ENCODE peak calls at places on chromosomes 16 and 17, in seven cellular contexts. One of them, this sample, is unnamed.

GRCh38 chr16:89319883-89320716 is 102.6 kb downstream of the ZNF778 start:
- DNase-seq in CD8-positive, alpha-beta memory T cell: no peak
- DNase-seq in midbrain: no peak
- DNase-seq in activated CD4-positive, alpha-beta T cell treated with anti-CD3 and anti-CD28 coated beads for 48 hours: peak; percentile 74
- DNase-seq in fibroblast of the aortic adventitia: peak; percentile 87
- DNase-seq in T47D: peak; percentile 68
- DNase-seq in activated CD8-positive, alpha-beta T cell treated with anti-CD3 and anti-CD28 coated beads, Interleukin-2, amount 10 ng/mL, durations not matched to agents 7 days and 5 days: peak; percentile 49
- DNase-seq in this sample: peak; percentile 84

GRCh38 chr16:19840524-19841110 is 44.0 kb downstream of the GPRC5B start:
- DNase-seq in T47D: no peak
- DNase-seq in CD8-positive, alpha-beta memory T cell: no peak
- DNase-seq in midbrain: no peak
- DNase-seq in fibroblast of the aortic adventitia: no peak
- DNase-seq in activated CD4-positive, alpha-beta T cell treated with anti-CD3 and anti-CD28 coated beads for 48 hours: no peak
- DNase-seq in activated CD8-positive, alpha-beta T cell treated with anti-CD3 and anti-CD28 coated beads, Interleukin-2, amount 10 ng/mL, durations not matched to agents 7 days and 5 days: no peak
- DNase-seq in this sample: no peak

GRCh38 chr17:41619162-41619933 is 5.0 kb downstream of the KRT17 start:
- DNase-seq in fibroblast of the aortic adventitia: no peak
- DNase-seq in T47D: no peak
- DNase-seq in midbrain: no peak
- DNase-seq in activated CD4-positive, alpha-beta T cell treated with anti-CD3 and anti-CD28 coated beads for 48 hours: no peak
- DNase-seq in activated CD8-positive, alpha-beta T cell treated with anti-CD3 and anti-CD28 coated beads, Interleukin-2, amount 10 ng/mL, durations not matched to agents 7 days and 5 days: no peak
- DNase-seq in CD8-positive, alpha-beta memory T cell: no peak
- DNase-seq in this sample: no peak

GRCh38 chr17:77107506-77108433 is 33.0 kb upstream of the SEC14L1 start:
- DNase-seq in activated CD4-positive, alpha-beta T cell treated with anti-CD3 and anti-CD28 coated beads for 48 hours: peak; percentile 53
- DNase-seq in midbrain: no peak
- DNase-seq in T47D: no peak
- DNase-seq in activated CD8-positive, alpha-beta T cell treated with anti-CD3 and anti-CD28 coated beads, Interleukin-2, amount 10 ng/mL, durations not matched to agents 7 days and 5 days: peak; percentile 53
- DNase-seq in CD8-positive, alpha-beta memory T cell: peak; percentile 73
- DNase-seq in fibroblast of the aortic adventitia: no peak
- DNase-seq in this sample: no peak

GRCh38 chr16:11418506-11418905 is 73.2 kb downstream of the RMI2 start:
- DNase-seq in midbrain: no peak
- DNase-seq in fibroblast of the aortic adventitia: peak; percentile 19
- DNase-seq in T47D: no peak
- DNase-seq in CD8-positive, alpha-beta memory T cell: no peak
- DNase-seq in activated CD4-positive, alpha-beta T cell treated with anti-CD3 and anti-CD28 coated beads for 48 hours: no peak
- DNase-seq in activated CD8-positive, alpha-beta T cell treated with anti-CD3 and anti-CD28 coated beads, Interleukin-2, amount 10 ng/mL, durations not matched to agents 7 days and 5 days: no peak
- DNase-seq in this sample: no peak

GRCh38 chr16:67104061-67104460 is 5.7 kb upstream of the PHAF1 start:
- DNase-seq in activated CD4-positive, alpha-beta T cell treated with anti-CD3 and anti-CD28 coated beads for 48 hours: no peak
- DNase-seq in fibroblast of the aortic adventitia: peak; percentile 33
- DNase-seq in activated CD8-positive, alpha-beta T cell treated with anti-CD3 and anti-CD28 coated beads, Interleukin-2, amount 10 ng/mL, durations not matched to agents 7 days and 5 days: no peak
- DNase-seq in midbrain: no peak
- DNase-seq in T47D: peak; percentile 71
- DNase-seq in CD8-positive, alpha-beta memory T cell: no peak
- DNase-seq in this sample: peak; percentile 50

GRCh38 chr17:81308161-81308560 is 13.1 kb upstream of the SLC38A10 start:
- DNase-seq in CD8-positive, alpha-beta memory T cell: no peak
- DNase-seq in midbrain: no peak
- DNase-seq in T47D: no peak
- DNase-seq in activated CD8-positive, alpha-beta T cell treated with anti-CD3 and anti-CD28 coated beads, Interleukin-2, amount 10 ng/mL, durations not matched to agents 7 days and 5 days: no peak
- DNase-seq in activated CD4-positive, alpha-beta T cell treated with anti-CD3 and anti-CD28 coated beads for 48 hours: no peak
- DNase-seq in fibroblast of the aortic adventitia: no peak
- DNase-seq in this sample: no peak

GRCh38 chr17:13953871-13954270 is 115.4 kb upstream of the COX10 start:
- DNase-seq in T47D: no peak
- DNase-seq in CD8-positive, alpha-beta memory T cell: no peak
- DNase-seq in activated CD8-positive, alpha-beta T cell treated with anti-CD3 and anti-CD28 coated beads, Interleukin-2, amount 10 ng/mL, durations not matched to agents 7 days and 5 days: no peak
- DNase-seq in fibroblast of the aortic adventitia: peak; percentile 33
- DNase-seq in activated CD4-positive, alpha-beta T cell treated with anti-CD3 and anti-CD28 coated beads for 48 hours: no peak
- DNase-seq in midbrain: no peak
- DNase-seq in this sample: peak; percentile 35

GRCh38 chr16:12119562-12119961 is 143.0 kb downstream of the SNX29 start:
- DNase-seq in T47D: no peak
- DNase-seq in activated CD4-positive, alpha-beta T cell treated with anti-CD3 and anti-CD28 coated beads for 48 hours: no peak
- DNase-seq in CD8-positive, alpha-beta memory T cell: no peak
- DNase-seq in midbrain: no peak
- DNase-seq in fibroblast of the aortic adventitia: peak; percentile 47
- DNase-seq in activated CD8-positive, alpha-beta T cell treated with anti-CD3 and anti-CD28 coated beads, Interleukin-2, amount 10 ng/mL, durations not matched to agents 7 days and 5 days: no peak
- DNase-seq in this sample: no peak

GRCh38 chr16:78973041-78973440 is 627.5 kb downstream of the MAF start:
- DNase-seq in midbrain: no peak
- DNase-seq in activated CD4-positive, alpha-beta T cell treated with anti-CD3 and anti-CD28 coated beads for 48 hours: no peak
- DNase-seq in fibroblast of the aortic adventitia: no peak
- DNase-seq in CD8-positive, alpha-beta memory T cell: no peak
- DNase-seq in activated CD8-positive, alpha-beta T cell treated with anti-CD3 and anti-CD28 coated beads, Interleukin-2, amount 10 ng/mL, durations not matched to agents 7 days and 5 days: no peak
- DNase-seq in T47D: no peak
- DNase-seq in this sample: no peak

GRCh38 chr16:81175325-81175891 is 63.1 kb upstream of the BCO1 start:
- DNase-seq in T47D: no peak
- DNase-seq in CD8-positive, alpha-beta memory T cell: no peak
- DNase-seq in activated CD8-positive, alpha-beta T cell treated with anti-CD3 and anti-CD28 coated beads, Interleukin-2, amount 10 ng/mL, durations not matched to agents 7 days and 5 days: no peak
- DNase-seq in activated CD4-positive, alpha-beta T cell treated with anti-CD3 and anti-CD28 coated beads for 48 hours: no peak
- DNase-seq in fibroblast of the aortic adventitia: peak; percentile 70
- DNase-seq in midbrain: no peak
- DNase-seq in this sample: peak; percentile 33

GRCh38 chr17:41672153-41672552 is 16.5 kb upstream of the EIF1 start:
- DNase-seq in activated CD8-positive, alpha-beta T cell treated with anti-CD3 and anti-CD28 coated beads, Interleukin-2, amount 10 ng/mL, durations not matched to agents 7 days and 5 days: no peak
- DNase-seq in fibroblast of the aortic adventitia: no peak
- DNase-seq in activated CD4-positive, alpha-beta T cell treated with anti-CD3 and anti-CD28 coated beads for 48 hours: no peak
- DNase-seq in CD8-positive, alpha-beta memory T cell: no peak
- DNase-seq in midbrain: no peak
- DNase-seq in T47D: no peak
- DNase-seq in this sample: no peak

GRCh38 chr16:2471653-2472487 is 773 bp downstream of the NTN3 start:
- DNase-seq in T47D: no peak
- DNase-seq in activated CD8-positive, alpha-beta T cell treated with anti-CD3 and anti-CD28 coated beads, Interleukin-2, amount 10 ng/mL, durations not matched to agents 7 days and 5 days: no peak
- DNase-seq in CD8-positive, alpha-beta memory T cell: no peak
- DNase-seq in midbrain: peak; percentile 22
- DNase-seq in fibroblast of the aortic adventitia: no peak
- DNase-seq in activated CD4-positive, alpha-beta T cell treated with anti-CD3 and anti-CD28 coated beads for 48 hours: no peak
- DNase-seq in this sample: no peak

GRCh38 chr16:7025616-7026190 is 306.9 kb upstream of the RBFOX1 start:
- DNase-seq in midbrain: peak; percentile 68
- DNase-seq in T47D: peak; percentile 69
- DNase-seq in activated CD4-positive, alpha-beta T cell treated with anti-CD3 and anti-CD28 coated beads for 48 hours: peak; percentile 63
- DNase-seq in fibroblast of the aortic adventitia: no peak
- DNase-seq in activated CD8-positive, alpha-beta T cell treated with anti-CD3 and anti-CD28 coated beads, Interleukin-2, amount 10 ng/mL, durations not matched to agents 7 days and 5 days: peak; percentile 48
- DNase-seq in CD8-positive, alpha-beta memory T cell: no peak
- DNase-seq in this sample: no peak

GRCh38 chr16:25692734-25693508 is 1.2 kb downstream of the HS3ST4 start:
- DNase-seq in T47D: no peak
- DNase-seq in activated CD8-positive, alpha-beta T cell treated with anti-CD3 and anti-CD28 coated beads, Interleukin-2, amount 10 ng/mL, durations not matched to agents 7 days and 5 days: no peak
- DNase-seq in activated CD4-positive, alpha-beta T cell treated with anti-CD3 and anti-CD28 coated beads for 48 hours: no peak
- DNase-seq in fibroblast of the aortic adventitia: no peak
- DNase-seq in midbrain: no peak
- DNase-seq in CD8-positive, alpha-beta memory T cell: no peak
- DNase-seq in this sample: no peak

GRCh38 chr16:77539336-77539735 is 104.5 kb upstream of the ADAMTS18 start:
- DNase-seq in T47D: no peak
- DNase-seq in CD8-positive, alpha-beta memory T cell: no peak
- DNase-seq in fibroblast of the aortic adventitia: peak; percentile 42
- DNase-seq in activated CD4-positive, alpha-beta T cell treated with anti-CD3 and anti-CD28 coated beads for 48 hours: no peak
- DNase-seq in midbrain: no peak
- DNase-seq in activated CD8-positive, alpha-beta T cell treated with anti-CD3 and anti-CD28 coated beads, Interleukin-2, amount 10 ng/mL, durations not matched to agents 7 days and 5 days: no peak
- DNase-seq in this sample: no peak

GRCh38 chr16:68752602-68753001 is 15.5 kb downstream of the CDH1 start:
- DNase-seq in activated CD4-positive, alpha-beta T cell treated with anti-CD3 and anti-CD28 coated beads for 48 hours: peak; percentile 76
- DNase-seq in T47D: no peak
- DNase-seq in CD8-positive, alpha-beta memory T cell: peak; percentile 60
- DNase-seq in fibroblast of the aortic adventitia: no peak
- DNase-seq in midbrain: no peak
- DNase-seq in activated CD8-positive, alpha-beta T cell treated with anti-CD3 and anti-CD28 coated beads, Interleukin-2, amount 10 ng/mL, durations not matched to agents 7 days and 5 days: peak; percentile 49
- DNase-seq in this sample: no peak

GRCh38 chr17:27690882-27691281 is 59.9 kb downstream of the LGALS9 start:
- DNase-seq in activated CD4-positive, alpha-beta T cell treated with anti-CD3 and anti-CD28 coated beads for 48 hours: no peak
- DNase-seq in T47D: peak; percentile 71
- DNase-seq in CD8-positive, alpha-beta memory T cell: no peak
- DNase-seq in activated CD8-positive, alpha-beta T cell treated with anti-CD3 and anti-CD28 coated beads, Interleukin-2, amount 10 ng/mL, durations not matched to agents 7 days and 5 days: no peak
- DNase-seq in fibroblast of the aortic adventitia: no peak
- DNase-seq in midbrain: no peak
- DNase-seq in this sample: no peak

GRCh38 chr16:10103096-10103495 is 79.1 kb downstream of the GRIN2A start:
- DNase-seq in fibroblast of the aortic adventitia: no peak
- DNase-seq in midbrain: no peak
- DNase-seq in T47D: no peak
- DNase-seq in CD8-positive, alpha-beta memory T cell: no peak
- DNase-seq in activated CD4-positive, alpha-beta T cell treated with anti-CD3 and anti-CD28 coated beads for 48 hours: no peak
- DNase-seq in activated CD8-positive, alpha-beta T cell treated with anti-CD3 and anti-CD28 coated beads, Interleukin-2, amount 10 ng/mL, durations not matched to agents 7 days and 5 days: no peak
- DNase-seq in this sample: peak; percentile 87

GRCh38 chr16:83772806-83773205 is 35.0 kb upstream of the HSBP1 start:
- DNase-seq in activated CD4-positive, alpha-beta T cell treated with anti-CD3 and anti-CD28 coated beads for 48 hours: no peak
- DNase-seq in CD8-positive, alpha-beta memory T cell: no peak
- DNase-seq in activated CD8-positive, alpha-beta T cell treated with anti-CD3 and anti-CD28 coated beads, Interleukin-2, amount 10 ng/mL, durations not matched to agents 7 days and 5 days: no peak
- DNase-seq in midbrain: peak; percentile 85
- DNase-seq in fibroblast of the aortic adventitia: no peak
- DNase-seq in T47D: no peak
- DNase-seq in this sample: no peak

GRCh38 chr17:79926002-79926307 is 86.7 kb upstream of the CBX4 start:
- DNase-seq in fibroblast of the aortic adventitia: no peak
- DNase-seq in activated CD4-positive, alpha-beta T cell treated with anti-CD3 and anti-CD28 coated beads for 48 hours: no peak
- DNase-seq in T47D: no peak
- DNase-seq in activated CD8-positive, alpha-beta T cell treated with anti-CD3 and anti-CD28 coated beads, Interleukin-2, amount 10 ng/mL, durations not matched to agents 7 days and 5 days: no peak
- DNase-seq in midbrain: no peak
- DNase-seq in CD8-positive, alpha-beta memory T cell: no peak
- DNase-seq in this sample: no peak

GRCh38 chr16:11412965-11413887 is 68.0 kb downstream of the RMI2 start:
- DNase-seq in fibroblast of the aortic adventitia: no peak
- DNase-seq in T47D: no peak
- DNase-seq in CD8-positive, alpha-beta memory T cell: no peak
- DNase-seq in midbrain: no peak
- DNase-seq in activated CD4-positive, alpha-beta T cell treated with anti-CD3 and anti-CD28 coated beads for 48 hours: no peak
- DNase-seq in activated CD8-positive, alpha-beta T cell treated with anti-CD3 and anti-CD28 coated beads, Interleukin-2, amount 10 ng/mL, durations not matched to agents 7 days and 5 days: no peak
- DNase-seq in this sample: no peak

This sample was measured in fibroblast of mammary gland.